ENCODE peak calls at places on chromosome 14, in five cellular contexts. T, Y, R, N and O are unnamed samples.

GRCh38 chr14:60656755-60657608 is 7.7 kb upstream of the SIX1 start:
- DNase-seq in Y (no peak), N (peak), T (no peak), R (peak), O (peak)

GRCh38 chr14:91872517-91873470 is 5.5 kb upstream of the TC2N start:
- DNase-seq in T (peak), Y (no peak), N (no peak), R (peak), O (no peak)

GRCh38 chr14:100472094-100472455 is 115.1 kb downstream of the BEGAIN start:
- DNase-seq in N (no peak), Y (no peak), T (no peak), R (no peak), O (no peak)

GRCh38 chr14:94125659-94126418 is 3.6 kb downstream of the IFI27L2 start:
- DNase-seq in Y (no peak), N (no peak), T (no peak), R (no peak), O (no peak)

GRCh38 chr14:65237023-65237814 is 134.9 kb upstream of the MAX start:
- DNase-seq in N (no peak), T (no peak), Y (no peak), R (no peak), O (no peak)

GRCh38 chr14:30521899-30522736 is 36.8 kb upstream of the G2E3 start:
- DNase-seq in T (peak), N (peak), Y (peak), R (peak), O (peak)

GRCh38 chr14:92459479-92460421 is 53.8 kb upstream of the RIN3 start:
- DNase-seq in R (no peak), Y (no peak), T (no peak), N (no peak), O (no peak)

GRCh38 chr14:73738518-73739173 is 24.5 kb upstream of the PNMA1 start:
- DNase-seq in N (no peak), R (no peak), Y (no peak), T (no peak), O (no peak)

GRCh38 chr14:23009483-23009938 is 432 bp downstream of the C14orf93 start:
- DNase-seq in T (no peak), R (no peak), Y (no peak), N (no peak), O (no peak)

GRCh38 chr14:67526676-67527459 is 6.2 kb upstream of the PLEKHH1 start:
- DNase-seq in R (no peak), N (no peak), Y (peak), T (peak), O (peak)

GRCh38 chr14:91754185-91754584 is 22.3 kb upstream of the CATSPERB start:
- DNase-seq in T (no peak), N (no peak), Y (no peak), R (no peak), O (no peak)

GRCh38 chr14:49946320-49947141 is 53.6 kb downstream of the ARF6 start:
- DNase-seq in N (no peak), R (peak), Y (peak), T (no peak), O (no peak)

GRCh38 chr14:100611811-100612480 is 24.7 kb upstream of the BEGAIN start:
- DNase-seq in Y (no peak), N (no peak), T (no peak), R (no peak), O (no peak)

GRCh38 chr14:69398818-69399210 is 322 bp downstream of the SLC39A9 start:
- DNase-seq in Y (no peak), T (no peak), R (no peak), N (no peak), O (no peak)

GRCh38 chr14:45904313-45904712 is 651.3 kb upstream of the MIS18BP1 start:
- DNase-seq in N (no peak), T (no peak), Y (no peak), R (no peak), O (no peak)

GRCh38 chr14:104933721-104934379 is 9.2 kb downstream of the PLD4 start:
- DNase-seq in N (peak), R (no peak), T (no peak), Y (peak), O (no peak)

GRCh38 chr14:32762886-32763285 is 175.8 kb upstream of the NPAS3 start:
- DNase-seq in N (no peak), R (peak), T (no peak), Y (no peak), O (no peak)

GRCh38 chr14:70045715-70046535 is 142.8 kb downstream of the SLC8A3 start:
- DNase-seq in R (peak), N (peak), Y (peak), T (no peak), O (no peak)

GRCh38 chr14:74491952-74492351 is 1.2 kb downstream of the NPC2 start:
- DNase-seq in Y (no peak), N (no peak), R (peak), T (no peak), O (peak)

GRCh38 chr14:59343585-59343984 is 121.6 kb downstream of the GPR135 start:
- DNase-seq in T (no peak), Y (no peak), N (no peak), R (no peak), O (no peak)

GRCh38 chr14:105883066-105884005 is 357.0 kb downstream of the TMEM121 start:
- DNase-seq in N (no peak), R (no peak), Y (no peak), T (no peak), O (no peak)

GRCh38 chr14:68088463-68088862 is 268.9 kb downstream of the RAD51B start:
- DNase-seq in R (no peak), Y (no peak), N (no peak), T (no peak), O (no peak)

GRCh38 chr14:88439088-88439487 is 53.6 kb downstream of the SPATA7 start:
- DNase-seq in N (no peak), Y (no peak), T (no peak), R (no peak), O (no peak)

DNA sequence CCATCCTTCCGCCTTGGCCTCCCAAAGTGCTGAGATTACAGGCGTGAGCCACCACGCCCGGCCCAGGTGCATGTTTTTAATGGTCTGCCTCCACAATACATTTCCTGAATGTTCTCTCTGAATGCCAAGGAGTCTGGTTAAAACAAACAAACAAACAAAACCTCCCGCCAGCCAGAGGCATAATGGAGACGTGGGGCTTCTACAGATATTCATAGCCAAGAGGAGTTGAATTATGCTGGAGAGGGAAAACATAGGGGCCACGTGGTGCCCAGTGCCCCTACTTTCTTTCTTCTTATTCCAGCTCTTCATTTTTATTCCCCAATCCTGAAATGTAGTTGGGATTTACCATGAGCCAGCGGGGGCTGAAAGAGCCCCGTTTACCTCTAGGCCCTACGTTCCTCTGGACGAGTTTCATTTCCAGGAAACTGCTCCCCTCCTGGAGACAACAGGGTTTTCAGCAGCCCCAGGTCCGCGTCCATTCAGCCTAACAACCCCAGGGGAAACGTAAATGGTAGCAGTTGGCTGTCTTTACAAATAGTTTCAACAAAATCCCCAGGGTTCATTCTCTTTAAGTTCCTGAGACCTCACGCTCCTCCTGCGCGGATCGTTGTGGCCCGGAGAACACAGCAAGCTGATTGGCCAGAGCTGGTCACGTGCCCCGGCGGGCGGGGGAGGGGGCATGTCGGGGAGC is 108.5 kb upstream of the ESRRB start:
- DNase-seq in Y (no peak), N (no peak), T (no peak), R (peak), O (no peak)
- H3K4me3 ChIP-seq in Y (no peak), N (peak), T (no peak), R (peak), O (no peak)

GRCh38 chr14:54881235-54881760 is 21.3 kb downstream of the GCH1 start:
- DNase-seq in T (peak), Y (no peak), R (peak), N (no peak), O (peak)
- H3K4me3 ChIP-seq in T (peak), Y (peak), R (peak), N (no peak), O (peak)

GRCh38 chr14:36659822-36660735 is 1.6 kb upstream of the PAX9 start:
- DNase-seq in R (no peak), T (no peak), N (no peak), Y (no peak), O (no peak)

GRCh38 chr14:36659010-36659821 is 2.4 kb upstream of the PAX9 start:
- DNase-seq in T (no peak), N (no peak), R (no peak), Y (no peak), O (no peak)

GRCh38 chr14:36656769-36657408 is 4.8 kb upstream of the PAX9 start:
- DNase-seq in N (no peak), T (no peak), Y (no peak), R (no peak), O (no peak)

GRCh38 chr14:36657409-36658090 is 4.1 kb upstream of the PAX9 start:
- DNase-seq in Y (no peak), R (no peak), T (no peak), N (no peak), O (no peak)

DNA sequence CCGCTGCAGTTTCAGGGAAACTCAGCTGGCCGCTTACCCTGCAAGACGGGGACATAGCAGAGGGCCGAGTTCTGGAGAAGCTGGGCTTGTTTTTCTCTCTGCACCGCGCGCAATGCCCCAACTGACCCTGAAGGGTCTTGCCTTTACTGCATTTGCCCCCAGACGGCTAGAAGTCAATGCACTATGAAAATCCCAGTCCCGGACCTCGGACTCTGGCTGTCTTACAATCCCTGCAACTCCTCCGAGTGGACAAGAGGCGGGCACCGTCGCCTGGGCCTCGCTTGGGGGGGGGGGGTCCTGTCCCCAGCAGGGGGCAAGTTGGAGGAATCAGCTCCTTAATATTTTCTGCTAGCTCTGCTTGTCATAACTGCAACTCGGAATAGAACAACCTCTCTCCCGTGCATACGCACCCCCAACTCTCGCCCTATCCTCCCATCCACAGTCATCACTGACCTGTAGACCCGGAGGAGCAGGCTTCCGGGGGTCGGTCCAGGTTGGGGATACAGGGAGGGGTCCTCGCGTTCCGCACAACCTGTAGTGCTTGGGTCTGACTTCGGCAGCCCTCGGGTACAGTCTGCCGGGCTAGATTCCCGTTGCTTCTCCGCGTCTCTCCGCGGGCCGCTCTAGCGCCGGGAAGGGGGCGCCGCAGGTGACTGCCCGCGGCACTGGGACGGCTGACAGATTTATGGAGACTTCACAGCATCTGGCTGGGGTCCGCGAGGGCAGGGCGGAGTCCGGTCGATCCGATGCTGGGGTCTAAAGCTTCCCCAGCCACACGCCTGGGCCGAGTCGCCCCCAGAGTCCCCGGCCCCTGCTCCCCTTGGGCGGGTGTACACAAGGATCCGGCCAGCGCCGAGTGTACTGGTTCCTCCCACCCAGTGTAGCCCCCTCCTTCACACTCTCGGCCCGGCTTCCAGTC is 3.3 kb upstream of the PAX9 start:
- DNase-seq in T (no peak), R (no peak), N (no peak), Y (no peak), O (no peak)
- H3K4me3 ChIP-seq in T (no peak), R (no peak), N (no peak), Y (no peak), O (no peak)

GRCh38 chr14:29442720-29443119 is 484.9 kb downstream of the PRKD1 start:
- DNase-seq in Y (no peak), R (peak), T (no peak), N (no peak), O (peak)
- H3K4me3 ChIP-seq in Y (no peak), R (no peak), T (no peak), N (no peak), O (no peak)

GRCh38 chr14:95315156-95315555 is 4.6 kb downstream of the CLMN start:
- DNase-seq in T (no peak), R (no peak), Y (no peak), N (no peak), O (no peak)
- H3K4me3 ChIP-seq in T (no peak), R (no peak), Y (no peak), N (no peak), O (no peak)

GRCh38 chr14:34629344-34629656 is 648 bp downstream of the SNX6 start:
- DNase-seq in R (no peak), N (no peak), Y (no peak), T (no peak), O (no peak)

GRCh38 chr14:34628681-34629135 is 1.2 kb downstream of the SNX6 start:
- DNase-seq in R (no peak), T (peak), N (no peak), Y (peak), O (no peak)

GRCh38 chr14:34632451-34632850 is 2.5 kb upstream of the SNX6 start:
- DNase-seq in Y (no peak), N (no peak), T (no peak), R (no peak), O (no peak)

GRCh38 chr14:34633697-34634096 is 3.7 kb upstream of the SNX6 start:
- DNase-seq in N (no peak), R (no peak), T (no peak), Y (no peak), O (no peak)

DNA sequence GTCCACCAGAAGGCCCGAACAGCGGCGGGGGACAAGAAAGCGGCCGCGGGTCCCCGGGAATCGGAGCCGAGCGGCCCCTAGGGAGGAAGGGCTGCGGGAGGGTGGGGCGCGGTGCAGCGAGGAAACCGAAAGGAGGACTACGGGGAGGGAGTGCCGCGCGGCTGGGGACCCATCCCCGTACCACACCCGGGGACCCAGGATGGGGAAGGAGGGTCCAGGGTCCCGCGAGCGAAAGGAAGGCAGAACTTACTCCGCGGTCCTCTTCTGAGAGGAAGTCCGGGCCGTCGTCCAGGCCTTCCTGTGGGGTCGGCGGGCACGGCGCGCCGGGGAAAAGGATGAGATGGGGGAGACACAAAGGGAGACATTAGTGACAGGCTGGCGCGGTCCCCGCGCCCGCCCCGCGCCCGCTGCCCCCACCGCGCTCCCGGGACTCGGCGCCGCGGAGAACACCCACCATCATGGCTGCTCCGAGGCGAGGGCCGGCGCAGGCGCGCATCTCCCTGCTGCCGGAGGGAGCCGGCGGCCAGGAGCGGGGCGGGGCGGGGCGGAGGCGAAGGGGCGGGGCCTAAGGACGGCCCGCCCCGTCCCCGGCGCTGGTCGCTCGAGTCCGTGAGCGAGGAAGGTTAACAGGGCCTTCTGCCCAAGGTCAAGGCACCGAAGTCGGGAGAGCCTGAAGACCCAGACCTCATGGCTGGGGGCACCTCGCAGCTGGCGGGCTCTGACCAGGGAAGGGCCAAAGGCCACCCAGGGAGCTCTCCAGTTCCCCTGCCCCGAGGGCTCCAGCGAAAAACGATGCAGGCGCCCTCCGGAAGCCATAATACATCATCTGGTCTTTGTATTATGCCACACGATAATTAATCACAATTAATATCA is at the start of gene SNX6:
- DNase-seq in R (peak), N (peak), Y (peak), T (peak), O (peak)
- H3K4me3 ChIP-seq in R (peak), N (peak), Y (peak), T (peak), O (peak)

DNA sequence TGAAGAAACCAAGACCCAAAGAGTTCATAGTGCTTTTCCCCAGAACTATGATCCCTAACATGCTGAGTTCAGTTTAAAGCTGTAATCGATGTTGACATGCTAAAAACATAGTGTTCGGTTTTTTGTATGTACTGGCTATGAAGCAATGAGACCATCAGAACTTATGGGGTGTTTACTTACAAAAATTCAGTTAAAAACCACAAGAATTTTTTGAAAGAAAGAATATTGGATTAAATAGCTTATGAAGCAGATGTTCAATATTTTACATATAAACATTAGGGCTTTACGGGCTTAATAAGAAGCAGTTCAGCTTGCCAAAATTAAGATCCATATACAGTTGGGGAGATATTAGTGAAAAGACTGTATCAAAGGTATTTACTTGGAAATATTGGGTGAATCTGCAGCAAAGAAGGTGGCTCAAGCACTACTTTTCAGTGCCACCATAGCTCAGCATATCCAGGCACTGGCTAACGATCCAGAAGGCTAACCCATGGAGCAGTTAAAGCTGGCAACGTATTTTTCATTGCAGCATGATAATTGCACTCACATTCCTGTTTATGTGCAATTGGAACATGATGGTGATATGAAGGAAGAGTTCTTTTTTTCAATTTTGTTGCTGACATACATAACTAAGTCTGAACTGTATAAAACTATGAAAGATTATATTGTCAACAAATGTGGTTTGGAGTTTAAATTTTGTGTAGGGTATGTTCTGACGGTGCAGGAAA is 125.9 kb downstream of the EFCAB11 start:
- DNase-seq in T (no peak), N (no peak), Y (no peak), R (no peak), O (no peak)
- H3K4me3 ChIP-seq in T (no peak), N (no peak), Y (no peak), R (no peak), O (no peak)

GRCh38 chr14:72444701-72445100 is 449.2 kb downstream of the DPF3 start:
- DNase-seq in R (no peak), T (no peak), Y (no peak), N (no peak), O (no peak)
- H3K4me3 ChIP-seq in R (no peak), T (no peak), Y (no peak), N (no peak), O (no peak)

GRCh38 chr14:39264558-39264957 is 30.8 kb downstream of the MIA2 start:
- DNase-seq in R (no peak), Y (no peak), N (no peak), T (no peak), O (no peak)

GRCh38 chr14:39264057-39264456 is 30.3 kb downstream of the MIA2 start:
- DNase-seq in Y (no peak), T (no peak), N (no peak), R (no peak), O (no peak)

DNA sequence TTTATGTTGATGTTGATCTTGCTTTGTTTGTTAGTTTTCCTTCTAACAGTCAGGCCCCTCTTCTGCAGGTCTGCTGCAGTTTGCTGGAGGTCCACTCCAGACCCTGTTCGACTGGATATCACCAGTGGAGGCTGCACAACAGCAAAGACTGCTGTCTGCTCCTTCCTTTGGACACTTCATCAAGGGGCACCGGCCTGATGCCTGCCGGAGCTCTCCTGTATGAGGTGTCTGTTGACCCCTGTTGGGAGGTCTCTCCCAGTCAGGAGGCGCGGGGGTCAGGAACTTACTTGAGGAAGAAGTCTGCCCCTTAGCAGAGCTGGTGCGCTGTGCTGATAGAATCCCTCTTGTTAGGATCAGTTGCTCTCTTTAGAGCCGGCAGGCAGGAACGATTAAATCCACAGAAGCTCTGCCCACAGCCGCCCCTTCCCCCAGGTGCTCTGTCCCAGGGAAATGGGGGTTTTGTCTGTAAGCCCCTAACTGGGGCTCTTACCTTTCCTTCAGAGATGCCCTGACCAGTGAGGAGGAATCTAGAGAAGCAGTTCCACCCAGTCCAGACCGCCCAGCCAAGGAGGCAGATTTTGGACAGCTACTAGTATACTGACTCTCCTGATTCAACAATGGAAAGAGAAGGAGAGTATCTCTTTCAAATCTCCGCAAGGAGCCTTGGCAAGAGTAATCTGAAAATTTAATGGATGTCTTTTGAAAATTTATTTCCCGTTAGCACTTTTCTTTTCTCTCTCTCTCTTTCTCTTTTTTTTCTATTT is 25.2 kb downstream of the MIA2 start:
- DNase-seq in Y (no peak), R (no peak), N (no peak), T (no peak), O (no peak)
- H3K4me3 ChIP-seq in Y (no peak), R (no peak), N (no peak), T (no peak), O (no peak)

GRCh38 chr14:56199976-56200577 is 81.9 kb downstream of the PELI2 start:
- DNase-seq in N (no peak), T (no peak), Y (no peak), R (no peak), O (no peak)
- H3K4me3 ChIP-seq in N (no peak), T (no peak), Y (no peak), R (no peak), O (no peak)